ENCODE peak calls at places on chromosome 17, in five cellular contexts. Y is HFFc6, B is fibroblast of mammary gland, O is astrocyte of the spinal cord, W is hippocampal formation. G is an unnamed sample.
A peak's percentile ranks its signal among the peaks of the same experiment; 100 is the strongest.

GRCh38 chr17:79695293-79696158 is 35.2 kb upstream of the ENPP7 start:
- DNase-seq in Y (no peak), B (peak; percentile 26), O (peak; percentile 73), W (no peak), G (no peak)

GRCh38 chr17:55540414-55541091 is 29.3 kb upstream of the SMIM36 start:
- DNase-seq in Y (peak; percentile 38), B (peak; percentile 88), O (peak; percentile 49), W (no peak), G (no peak)

GRCh38 chr17:78889525-78889924 is 13.5 kb downstream of the CEP295NL start:
- DNase-seq in Y (no peak), B (no peak), O (no peak), W (no peak), G (no peak)

GRCh38 chr17:7889166-7889584 is 586 bp downstream of the CHD3 start:
- DNase-seq in Y (peak; percentile 88), B (peak; percentile 96), O (peak; percentile 85), W (peak; percentile 96), G (peak; percentile 95)

GRCh38 chr17:44207319-44207718 is 7.6 kb upstream of the ATXN7L3 start:
- DNase-seq in Y (no peak), B (no peak), O (no peak), W (no peak), G (no peak)

GRCh38 chr17:65064452-65065019 is 8.0 kb upstream of the GNA13 start:
- DNase-seq in Y (peak; percentile 73), B (peak; percentile 57), O (peak; percentile 32), W (no peak), G (no peak)

GRCh38 chr17:81106716-81107115 is 58.6 kb upstream of the PVALEF start:
- DNase-seq in Y (no peak), B (no peak), O (no peak), W (no peak), G (no peak)

GRCh38 chr17:75034236-75034908 is 12.4 kb downstream of the ATP5PD start:
- DNase-seq in Y (peak; percentile 84), B (peak; percentile 88), O (peak; percentile 87), W (peak; percentile 69), G (peak; percentile 32)

GRCh38 chr17:5877948-5878347 is 192.2 kb upstream of the WSCD1 start:
- DNase-seq in Y (no peak), B (no peak), O (peak; percentile 22), W (peak; percentile 84), G (peak; percentile 60)

GRCh38 chr17:73318861-73319260 is 7.1 kb upstream of the CDC42EP4 start:
- DNase-seq in Y (no peak), B (no peak), O (no peak), W (no peak), G (no peak)

GRCh38 chr17:2703606-2704005 is 8.0 kb downstream of the CLUH start:
- DNase-seq in Y (no peak), B (no peak), O (no peak), W (no peak), G (no peak)

GRCh38 chr17:69722518-69722917 is 308.0 kb downstream of the MAP2K6 start:
- DNase-seq in Y (no peak), B (no peak), O (no peak), W (no peak), G (no peak)

GRCh38 chr17:36727577-36727976 is 126.2 kb downstream of the MRM1 start:
- DNase-seq in Y (no peak), B (no peak), O (no peak), W (no peak), G (no peak)

GRCh38 chr17:33021731-33022408 is 30.2 kb downstream of the SPACA3 start:
- DNase-seq in Y (peak; percentile 22), B (no peak), O (no peak), W (no peak), G (no peak)

GRCh38 chr17:78421534-78422266 is 43.3 kb downstream of the PGS1 start:
- DNase-seq in Y (peak; percentile 37), B (peak; percentile 65), O (peak; percentile 75), W (peak; percentile 67), G (no peak)

GRCh38 chr17:72456026-72456569 is 335.3 kb downstream of the SOX9 start:
- DNase-seq in Y (peak; percentile 66), B (peak; percentile 40), O (peak; percentile 60), W (no peak), G (no peak)

GRCh38 chr17:42045719-42046118 is 4.7 kb downstream of the C17orf113 start:
- DNase-seq in Y (no peak), B (no peak), O (no peak), W (no peak), G (no peak)

GRCh38 chr17:42674755-42675347 is 1.9 kb downstream of the PLEKHH3 start:
- DNase-seq in Y (no peak), B (no peak), O (no peak), W (no peak), G (no peak)

GRCh38 chr17:49741692-49742076 is 22.2 kb downstream of the FAM117A start:
- DNase-seq in Y (no peak), B (no peak), O (no peak), W (no peak), G (no peak)